ENCODE peak calls at places on chromosomes 13 and 19, in eight cellular contexts. H is colonic mucosa, L is mammary epithelial cell, T is brain microvascular endothelial cell, Z is progenitor cell of endocrine pancreas, C is right atrium auricular region, B is NCI-H1694 treated with DMSO at 0.1 percent for 48 hours, U is aorta. M is an unnamed sample.

GRCh38 chr19:34172661-34173144 is 399 bp downstream of the LSM14A start:
- DNase-seq in Z (peak; percentile 22), B (peak; percentile 50), T (peak; percentile 27), U (no peak), H (no peak), C (no peak), L (no peak), M (peak; percentile 30)

GRCh38 chr13:26623125-26623524 is 65.6 kb downstream of the WASF3 start:
- DNase-seq in T (no peak), C (no peak), L (no peak), B (no peak), H (no peak), Z (no peak), U (no peak), M (no peak)

GRCh38 chr13:72689181-72689696 is 38.2 kb downstream of the MZT1 start:
- DNase-seq in B (no peak), Z (no peak), L (no peak), C (no peak), U (no peak), T (no peak), H (no peak), M (no peak)

GRCh38 chr19:8831832-8832131 is 322 bp downstream of the ZNF558 start:
- DNase-seq in Z (no peak), T (no peak), H (no peak), U (no peak), B (peak; percentile 26), L (no peak), C (no peak), M (no peak)

GRCh38 chr13:87234981-87235380 is 436.2 kb upstream of the SLITRK5 start:
- DNase-seq in T (peak; percentile 59), B (no peak), C (no peak), H (no peak), U (no peak), L (peak; percentile 40), Z (no peak), M (no peak)

GRCh38 chr19:10339380-10339960 is at the start of gene ICAM3:
- DNase-seq in B (no peak), U (no peak), Z (no peak), T (no peak), C (no peak), L (no peak), H (peak; percentile 33), M (no peak)

GRCh38 chr19:17718988-17719711 is at the start of gene MAP1S:
- DNase-seq in L (peak; percentile 19), T (peak; percentile 9), U (peak; percentile 73), C (no peak), B (no peak), H (peak; percentile 68), Z (peak; percentile 66), M (peak; percentile 71)

GRCh38 chr13:101417043-101417406 is 717 bp upstream of the NALCN start:
- DNase-seq in L (peak; percentile 87), Z (no peak), U (no peak), C (no peak), B (no peak), H (no peak), T (peak; percentile 70), M (no peak)

GRCh38 chr13:44470623-44471562 is 97.3 kb downstream of the SERP2 start:
- DNase-seq in B (peak; percentile 12), C (no peak), Z (no peak), T (no peak), U (no peak), H (no peak), L (no peak), M (no peak)

GRCh38 chr19:48053856-48054255 is 10.0 kb upstream of the CABP5 start:
- DNase-seq in Z (no peak), C (no peak), T (no peak), H (no peak), L (peak; percentile 92), B (no peak), U (no peak), M (no peak)

GRCh38 chr13:113914333-113915011 is 50.6 kb upstream of the GAS6 start:
- DNase-seq in C (peak; percentile 38), Z (no peak), U (no peak), T (no peak), B (no peak), L (no peak), H (peak; percentile 6), M (no peak)

GRCh38 chr19:4559569-4559968 is at the start of gene SEMA6B:
- DNase-seq in C (peak; percentile 68), Z (no peak), H (no peak), T (peak; percentile 9), L (no peak), U (no peak), B (no peak), M (peak; percentile 76)

GRCh38 chr13:113776231-113777125 is 17.5 kb downstream of the TMEM255B start:
- DNase-seq in C (no peak), B (no peak), T (no peak), H (no peak), L (no peak), Z (no peak), U (no peak), M (no peak)

GRCh38 chr19:18425515-18426415 is 6.6 kb downstream of the SSBP4 start:
- DNase-seq in L (no peak), H (no peak), U (peak; percentile 85), T (peak; percentile 52), B (peak; percentile 29), C (peak; percentile 81), Z (no peak), M (peak; percentile 70)

GRCh38 chr13:26382843-26383242 is 128.9 kb downstream of the CDK8 start:
- DNase-seq in H (no peak), L (no peak), T (no peak), U (no peak), Z (no peak), B (no peak), C (no peak), M (no peak)

GRCh38 chr19:47391510-47392223 is 27.7 kb downstream of the MEIS3 start:
- DNase-seq in H (peak; percentile 76), B (peak; percentile 80), U (peak; percentile 87), T (peak; percentile 63), Z (peak; percentile 64), C (peak; percentile 68), L (peak; percentile 51), M (peak; percentile 75)

GRCh38 chr19:47637550-47637949 is 28.6 kb downstream of the BICRA start:
- DNase-seq in L (peak; percentile 21), B (no peak), U (no peak), T (peak; percentile 63), C (no peak), Z (no peak), H (no peak), M (no peak)

GRCh38 chr13:101140936-101141335 is 275.4 kb downstream of the NALCN start:
- DNase-seq in T (no peak), B (no peak), C (no peak), L (no peak), H (no peak), Z (no peak), U (no peak), M (no peak)

GRCh38 chr19:12075538-12076139 is 11.1 kb downstream of the ZNF844 start:
- DNase-seq in B (no peak), C (no peak), T (no peak), U (no peak), H (no peak), L (no peak), Z (no peak), M (no peak)

GRCh38 chr13:36981156-36981743 is 17.9 kb downstream of the ALG5 start:
- DNase-seq in U (no peak), L (peak; percentile 11), Z (no peak), B (peak; percentile 77), C (no peak), T (no peak), H (no peak), M (no peak)

GRCh38 chr13:51000576-51001260 is 91.1 kb downstream of the RNASEH2B start:
- DNase-seq in B (peak; percentile 94), H (no peak), L (peak; percentile 92), C (peak; percentile 79), U (no peak), Z (no peak), T (no peak), M (peak; percentile 55)

GRCh38 chr19:42532881-42533280 is 4.6 kb upstream of the CEACAM1 start:
- DNase-seq in U (no peak), T (no peak), H (no peak), L (no peak), C (no peak), B (no peak), Z (no peak), M (no peak)

GRCh38 chr19:47686679-47687450 is 26.4 kb upstream of the EHD2 start:
- DNase-seq in B (no peak), L (no peak), U (no peak), Z (no peak), T (no peak), H (no peak), C (no peak), M (no peak)

GRCh38 chr19:1125601-1126533 is 22.1 kb downstream of the GPX4 start:
- DNase-seq in L (no peak), C (no peak), H (no peak), T (no peak), U (peak; percentile 78), Z (no peak), B (no peak), M (no peak)

M was measured in left cardiac atrium.